ENCODE peak calls at places on chromosomes 12 and 14, in eight cellular contexts. One of them, this sample, is unnamed.

GRCh38 chr14:50804181-50804721 is 26.7 kb downstream of the NIN start:
- DNase-seq in dorsolateral prefrontal cortex: no peak
- DNase-seq in H7: no peak
- DNase-seq in aorta: peak
- DNase-seq in BJ: peak
- DNase-seq in iPS DF 6.9: no peak
- DNase-seq in NCI-H1092 treated with DMSO at 0.1 percent for 48 hours: no peak
- DNase-seq in head of caudate nucleus: no peak
- DNase-seq in this sample: no peak

GRCh38 chr14:102579696-102580551 is 12.5 kb upstream of the RCOR1 start:
- DNase-seq in dorsolateral prefrontal cortex: no peak
- DNase-seq in H7: no peak
- DNase-seq in aorta: no peak
- DNase-seq in BJ: peak
- DNase-seq in iPS DF 6.9: no peak
- DNase-seq in NCI-H1092 treated with DMSO at 0.1 percent for 48 hours: no peak
- DNase-seq in head of caudate nucleus: no peak
- DNase-seq in this sample: no peak

GRCh38 chr12:70487440-70487839 is 121.3 kb downstream of the KCNMB4 start:
- DNase-seq in dorsolateral prefrontal cortex: no peak
- DNase-seq in H7: no peak
- DNase-seq in aorta: no peak
- DNase-seq in BJ: peak
- DNase-seq in iPS DF 6.9: no peak
- DNase-seq in NCI-H1092 treated with DMSO at 0.1 percent for 48 hours: no peak
- DNase-seq in head of caudate nucleus: no peak
- DNase-seq in this sample: no peak

GRCh38 chr12:11757531-11757930 is 108.1 kb downstream of the ETV6 start:
- DNase-seq in dorsolateral prefrontal cortex: no peak
- DNase-seq in H7: no peak
- DNase-seq in aorta: no peak
- DNase-seq in BJ: no peak
- DNase-seq in iPS DF 6.9: no peak
- DNase-seq in NCI-H1092 treated with DMSO at 0.1 percent for 48 hours: no peak
- DNase-seq in head of caudate nucleus: no peak
- DNase-seq in this sample: no peak

GRCh38 chr14:95140060-95140858 is 17.1 kb downstream of the DICER1 start:
- DNase-seq in dorsolateral prefrontal cortex: no peak
- DNase-seq in H7: no peak
- DNase-seq in aorta: no peak
- DNase-seq in BJ: no peak
- DNase-seq in iPS DF 6.9: no peak
- DNase-seq in NCI-H1092 treated with DMSO at 0.1 percent for 48 hours: no peak
- DNase-seq in head of caudate nucleus: no peak
- DNase-seq in this sample: no peak

GRCh38 chr14:49863483-49864262 is 11.1 kb upstream of the NEMF start:
- DNase-seq in dorsolateral prefrontal cortex: no peak
- DNase-seq in H7: no peak
- DNase-seq in aorta: no peak
- DNase-seq in BJ: no peak
- DNase-seq in iPS DF 6.9: no peak
- DNase-seq in NCI-H1092 treated with DMSO at 0.1 percent for 48 hours: no peak
- DNase-seq in head of caudate nucleus: no peak
- DNase-seq in this sample: no peak

GRCh38 chr12:43858991-43859390 is 23.1 kb downstream of the TMEM117 start:
- DNase-seq in dorsolateral prefrontal cortex: no peak
- DNase-seq in H7: no peak
- DNase-seq in aorta: no peak
- DNase-seq in BJ: no peak
- DNase-seq in iPS DF 6.9: no peak
- DNase-seq in NCI-H1092 treated with DMSO at 0.1 percent for 48 hours: no peak
- DNase-seq in head of caudate nucleus: no peak
- DNase-seq in this sample: no peak

GRCh38 chr14:47674546-47675238 is 713 bp downstream of the MDGA2 start:
- DNase-seq in dorsolateral prefrontal cortex: no peak
- DNase-seq in H7: peak
- DNase-seq in aorta: no peak
- DNase-seq in BJ: no peak
- DNase-seq in iPS DF 6.9: no peak
- DNase-seq in NCI-H1092 treated with DMSO at 0.1 percent for 48 hours: no peak
- DNase-seq in head of caudate nucleus: peak
- DNase-seq in this sample: peak

GRCh38 chr12:101924647-101925046 is 47.3 kb downstream of the DRAM1 start:
- DNase-seq in dorsolateral prefrontal cortex: no peak
- DNase-seq in H7: peak
- DNase-seq in aorta: no peak
- DNase-seq in BJ: no peak
- DNase-seq in iPS DF 6.9: no peak
- DNase-seq in NCI-H1092 treated with DMSO at 0.1 percent for 48 hours: no peak
- DNase-seq in head of caudate nucleus: no peak
- DNase-seq in this sample: no peak

GRCh38 chr12:53287741-53288216 is 7.6 kb upstream of the PFDN5 start:
- DNase-seq in dorsolateral prefrontal cortex: peak
- DNase-seq in H7: peak
- DNase-seq in aorta: peak
- DNase-seq in BJ: no peak
- DNase-seq in iPS DF 6.9: peak
- DNase-seq in NCI-H1092 treated with DMSO at 0.1 percent for 48 hours: peak
- DNase-seq in head of caudate nucleus: peak
- DNase-seq in this sample: peak

GRCh38 chr12:65891987-65892481 is 67.8 kb downstream of the HMGA2 start:
- DNase-seq in dorsolateral prefrontal cortex: peak
- DNase-seq in H7: no peak
- DNase-seq in aorta: peak
- DNase-seq in BJ: peak
- DNase-seq in iPS DF 6.9: no peak
- DNase-seq in NCI-H1092 treated with DMSO at 0.1 percent for 48 hours: no peak
- DNase-seq in head of caudate nucleus: peak
- DNase-seq in this sample: peak

GRCh38 chr12:132776816-132777568 is 15.4 kb upstream of the ANKLE2 start:
- DNase-seq in dorsolateral prefrontal cortex: peak
- DNase-seq in H7: no peak
- DNase-seq in aorta: peak
- DNase-seq in BJ: no peak
- DNase-seq in iPS DF 6.9: no peak
- DNase-seq in NCI-H1092 treated with DMSO at 0.1 percent for 48 hours: peak
- DNase-seq in head of caudate nucleus: peak
- DNase-seq in this sample: no peak

GRCh38 chr14:50088731-50089130 is 27.6 kb downstream of the VCPKMT start:
- DNase-seq in dorsolateral prefrontal cortex: no peak
- DNase-seq in H7: no peak
- DNase-seq in aorta: no peak
- DNase-seq in BJ: no peak
- DNase-seq in iPS DF 6.9: no peak
- DNase-seq in NCI-H1092 treated with DMSO at 0.1 percent for 48 hours: no peak
- DNase-seq in head of caudate nucleus: no peak
- DNase-seq in this sample: no peak

GRCh38 chr14:28515571-28515970 is 251.0 kb upstream of the FOXG1 start:
- DNase-seq in dorsolateral prefrontal cortex: no peak
- DNase-seq in H7: no peak
- DNase-seq in aorta: no peak
- DNase-seq in BJ: no peak
- DNase-seq in iPS DF 6.9: no peak
- DNase-seq in NCI-H1092 treated with DMSO at 0.1 percent for 48 hours: no peak
- DNase-seq in head of caudate nucleus: no peak
- DNase-seq in this sample: no peak

GRCh38 chr14:75631453-75631831 is 29.2 kb downstream of the ERG28 start:
- DNase-seq in dorsolateral prefrontal cortex: no peak
- DNase-seq in H7: peak
- DNase-seq in aorta: no peak
- DNase-seq in BJ: no peak
- DNase-seq in iPS DF 6.9: peak
- DNase-seq in NCI-H1092 treated with DMSO at 0.1 percent for 48 hours: no peak
- DNase-seq in head of caudate nucleus: no peak
- DNase-seq in this sample: peak

GRCh38 chr14:91317381-91318313 is 73.1 kb upstream of the GPR68 start:
- DNase-seq in dorsolateral prefrontal cortex: no peak
- DNase-seq in H7: no peak
- DNase-seq in aorta: peak
- DNase-seq in BJ: no peak
- DNase-seq in iPS DF 6.9: no peak
- DNase-seq in NCI-H1092 treated with DMSO at 0.1 percent for 48 hours: no peak
- DNase-seq in head of caudate nucleus: no peak
- DNase-seq in this sample: peak

GRCh38 chr14:33928895-33929294 is 22.0 kb downstream of the EGLN3 start:
- DNase-seq in dorsolateral prefrontal cortex: no peak
- DNase-seq in H7: no peak
- DNase-seq in aorta: no peak
- DNase-seq in BJ: no peak
- DNase-seq in iPS DF 6.9: no peak
- DNase-seq in NCI-H1092 treated with DMSO at 0.1 percent for 48 hours: no peak
- DNase-seq in head of caudate nucleus: no peak
- DNase-seq in this sample: no peak

GRCh38 chr14:89773644-89774316 is 180.8 kb downstream of the EFCAB11 start:
- DNase-seq in dorsolateral prefrontal cortex: no peak
- DNase-seq in H7: peak
- DNase-seq in aorta: peak
- DNase-seq in BJ: no peak
- DNase-seq in iPS DF 6.9: peak
- DNase-seq in NCI-H1092 treated with DMSO at 0.1 percent for 48 hours: no peak
- DNase-seq in head of caudate nucleus: no peak
- DNase-seq in this sample: peak

GRCh38 chr14:53355581-53356112 is 202.5 kb upstream of the DDHD1 start:
- DNase-seq in dorsolateral prefrontal cortex: no peak
- DNase-seq in H7: peak
- DNase-seq in aorta: no peak
- DNase-seq in BJ: peak
- DNase-seq in iPS DF 6.9: peak
- DNase-seq in NCI-H1092 treated with DMSO at 0.1 percent for 48 hours: peak
- DNase-seq in head of caudate nucleus: no peak
- DNase-seq in this sample: no peak

GRCh38 chr12:101675555-101675954 is 21.9 kb upstream of the CHPT1 start:
- DNase-seq in dorsolateral prefrontal cortex: no peak
- DNase-seq in H7: no peak
- DNase-seq in aorta: no peak
- DNase-seq in BJ: no peak
- DNase-seq in iPS DF 6.9: no peak
- DNase-seq in NCI-H1092 treated with DMSO at 0.1 percent for 48 hours: no peak
- DNase-seq in head of caudate nucleus: no peak
- DNase-seq in this sample: no peak

GRCh38 chr12:128872303-128872702 is 19.0 kb downstream of the GLT1D1 start:
- DNase-seq in dorsolateral prefrontal cortex: no peak
- DNase-seq in H7: no peak
- DNase-seq in aorta: no peak
- DNase-seq in BJ: no peak
- DNase-seq in iPS DF 6.9: no peak
- DNase-seq in NCI-H1092 treated with DMSO at 0.1 percent for 48 hours: no peak
- DNase-seq in head of caudate nucleus: no peak
- DNase-seq in this sample: no peak

GRCh38 chr14:71789005-71789404 is 143.2 kb upstream of the RGS6 start:
- DNase-seq in dorsolateral prefrontal cortex: no peak
- DNase-seq in H7: no peak
- DNase-seq in aorta: no peak
- DNase-seq in BJ: no peak
- DNase-seq in iPS DF 6.9: no peak
- DNase-seq in NCI-H1092 treated with DMSO at 0.1 percent for 48 hours: no peak
- DNase-seq in head of caudate nucleus: no peak
- DNase-seq in this sample: no peak

GRCh38 chr12:132429122-132429931 is 60.6 kb upstream of the FBRSL1 start:
- DNase-seq in dorsolateral prefrontal cortex: no peak
- DNase-seq in H7: peak
- DNase-seq in aorta: no peak
- DNase-seq in BJ: no peak
- DNase-seq in iPS DF 6.9: no peak
- DNase-seq in NCI-H1092 treated with DMSO at 0.1 percent for 48 hours: peak
- DNase-seq in head of caudate nucleus: no peak
- DNase-seq in this sample: peak

GRCh38 chr12:68334136-68334535 is 2.0 kb upstream of the MDM1 start:
- DNase-seq in dorsolateral prefrontal cortex: no peak
- DNase-seq in H7: peak
- DNase-seq in aorta: no peak
- DNase-seq in BJ: no peak
- DNase-seq in iPS DF 6.9: no peak
- DNase-seq in NCI-H1092 treated with DMSO at 0.1 percent for 48 hours: peak
- DNase-seq in head of caudate nucleus: no peak
- DNase-seq in this sample: peak

GRCh38 chr12:93440043-93440835 is 1.5 kb downstream of the UBE2N start:
- DNase-seq in dorsolateral prefrontal cortex: no peak
- DNase-seq in H7: no peak
- DNase-seq in aorta: no peak
- DNase-seq in BJ: no peak
- DNase-seq in iPS DF 6.9: no peak
- DNase-seq in NCI-H1092 treated with DMSO at 0.1 percent for 48 hours: no peak
- DNase-seq in head of caudate nucleus: no peak
- DNase-seq in this sample: no peak

GRCh38 chr12:114674201-114675047 is 9.6 kb downstream of the TBX3 start:
- DNase-seq in dorsolateral prefrontal cortex: no peak
- DNase-seq in H7: peak
- DNase-seq in aorta: no peak
- DNase-seq in BJ: no peak
- DNase-seq in iPS DF 6.9: no peak
- DNase-seq in NCI-H1092 treated with DMSO at 0.1 percent for 48 hours: no peak
- DNase-seq in head of caudate nucleus: no peak
- DNase-seq in this sample: peak

GRCh38 chr12:1592444-1593231 is 1.7 kb downstream of the FBXL14 start:
- DNase-seq in dorsolateral prefrontal cortex: peak
- DNase-seq in H7: peak
- DNase-seq in aorta: peak
- DNase-seq in BJ: no peak
- DNase-seq in iPS DF 6.9: no peak
- DNase-seq in NCI-H1092 treated with DMSO at 0.1 percent for 48 hours: peak
- DNase-seq in head of caudate nucleus: peak
- DNase-seq in this sample: peak

GRCh38 chr12:72346331-72346944 is 74.3 kb downstream of the TRHDE start:
- DNase-seq in dorsolateral prefrontal cortex: peak
- DNase-seq in H7: peak
- DNase-seq in aorta: no peak
- DNase-seq in BJ: no peak
- DNase-seq in iPS DF 6.9: peak
- DNase-seq in NCI-H1092 treated with DMSO at 0.1 percent for 48 hours: peak
- DNase-seq in head of caudate nucleus: peak
- DNase-seq in this sample: peak

GRCh38 chr12:104632724-104633181 is 176.0 kb downstream of the CHST11 start:
- DNase-seq in dorsolateral prefrontal cortex: no peak
- DNase-seq in H7: no peak
- DNase-seq in aorta: no peak
- DNase-seq in BJ: no peak
- DNase-seq in iPS DF 6.9: no peak
- DNase-seq in NCI-H1092 treated with DMSO at 0.1 percent for 48 hours: no peak
- DNase-seq in head of caudate nucleus: no peak
- DNase-seq in this sample: no peak

GRCh38 chr14:96362965-96363750 is at the start of the genes ATG2B and GSKIP:
- DNase-seq in dorsolateral prefrontal cortex: peak
- DNase-seq in H7: peak
- DNase-seq in aorta: peak
- DNase-seq in BJ: peak
- DNase-seq in iPS DF 6.9: peak
- DNase-seq in NCI-H1092 treated with DMSO at 0.1 percent for 48 hours: peak
- DNase-seq in head of caudate nucleus: peak
- DNase-seq in this sample: peak

GRCh38 chr12:53200458-53201169 is 6.4 kb downstream of the ITGB7 start:
- DNase-seq in dorsolateral prefrontal cortex: no peak
- DNase-seq in H7: no peak
- DNase-seq in aorta: peak
- DNase-seq in BJ: no peak
- DNase-seq in iPS DF 6.9: no peak
- DNase-seq in NCI-H1092 treated with DMSO at 0.1 percent for 48 hours: no peak
- DNase-seq in head of caudate nucleus: no peak
- DNase-seq in this sample: no peak

GRCh38 chr12:96233941-96234461 is 39.8 kb downstream of the ELK3 start:
- DNase-seq in dorsolateral prefrontal cortex: peak
- DNase-seq in H7: no peak
- DNase-seq in aorta: peak
- DNase-seq in BJ: peak
- DNase-seq in iPS DF 6.9: no peak
- DNase-seq in NCI-H1092 treated with DMSO at 0.1 percent for 48 hours: peak
- DNase-seq in head of caudate nucleus: peak
- DNase-seq in this sample: no peak

GRCh38 chr14:81423504-81423903 is 23.4 kb upstream of the STON2 start:
- DNase-seq in dorsolateral prefrontal cortex: no peak
- DNase-seq in H7: no peak
- DNase-seq in aorta: peak
- DNase-seq in BJ: no peak
- DNase-seq in iPS DF 6.9: no peak
- DNase-seq in NCI-H1092 treated with DMSO at 0.1 percent for 48 hours: no peak
- DNase-seq in head of caudate nucleus: no peak
- DNase-seq in this sample: peak

GRCh38 chr14:63578300-63578699 is 35.1 kb upstream of the PPP2R5E start:
- DNase-seq in dorsolateral prefrontal cortex: no peak
- DNase-seq in H7: no peak
- DNase-seq in aorta: no peak
- DNase-seq in BJ: no peak
- DNase-seq in iPS DF 6.9: no peak
- DNase-seq in NCI-H1092 treated with DMSO at 0.1 percent for 48 hours: no peak
- DNase-seq in head of caudate nucleus: no peak
- DNase-seq in this sample: no peak

This sample was measured in left kidney.